ENCODE peak calls at places on chromosomes 7 and 10, in four cellular contexts. A is right lobe of liver, X is brain microvascular endothelial cell, M is fibroblast of villous mesenchyme. Q is an unnamed sample.

GRCh38 chr7:151687523-151688235 is 168.0 kb upstream of the RHEB start:
- DNase-seq in A (no peak), X (peak), M (peak), Q (no peak)

GRCh38 chr10:124651402-124651887 is 92.7 kb downstream of the FAM53B start:
- DNase-seq in A (no peak), X (no peak), M (no peak), Q (no peak)

GRCh38 chr10:88165849-88166271 is 302.4 kb downstream of the PTEN start:
- DNase-seq in A (no peak), X (no peak), M (no peak), Q (no peak)

GRCh38 chr10:83987216-83987615 is 152.1 kb upstream of the GHITM start:
- DNase-seq in A (no peak), X (no peak), M (no peak), Q (no peak)

GRCh38 chr10:132735341-132735775 is 50.6 kb downstream of the NKX6-2 start:
- DNase-seq in A (no peak), X (no peak), M (no peak), Q (no peak)

GRCh38 chr7:55273186-55273980 is 91.8 kb upstream of the LANCL2 start:
- DNase-seq in A (no peak), X (no peak), M (no peak), Q (no peak)

GRCh38 chr10:49766484-49766883 is 4.4 kb upstream of the OGDHL start:
- DNase-seq in A (no peak), X (no peak), M (no peak), Q (no peak)

GRCh38 chr10:114768394-114768786 is 53.2 kb upstream of the FHIP2A start:
- DNase-seq in A (no peak), X (no peak), M (no peak), Q (no peak)

GRCh38 chr10:120600871-120601644 is 144.0 kb downstream of the PLPP4 start:
- DNase-seq in A (no peak), X (no peak), M (peak), Q (peak)

GRCh38 chr10:17234541-17234940 is 6.5 kb downstream of the VIM start:
- DNase-seq in A (no peak), X (no peak), M (no peak), Q (no peak)

GRCh38 chr10:24579911-24580310 is 143.8 kb downstream of the ARHGAP21 start:
- DNase-seq in A (no peak), X (no peak), M (no peak), Q (no peak)

GRCh38 chr7:119969054-119969453 is 303.9 kb upstream of the KCND2 start:
- DNase-seq in A (no peak), X (no peak), M (no peak), Q (no peak)

GRCh38 chr7:100966542-100967291 is 2.6 kb upstream of the MUC12 start:
- DNase-seq in A (no peak), X (no peak), M (no peak), Q (no peak)

GRCh38 chr7:112225006-112225405 is 18.5 kb downstream of the ZNF277 start:
- DNase-seq in A (no peak), X (no peak), M (no peak), Q (no peak)

GRCh38 chr7:124255041-124255667 is 222.3 kb upstream of the TMEM229A start:
- DNase-seq in A (no peak), X (no peak), M (no peak), Q (no peak)

GRCh38 chr10:35909291-35909690 is 267.2 kb upstream of the FZD8 start:
- DNase-seq in A (no peak), X (no peak), M (no peak), Q (no peak)

GRCh38 chr10:104274762-104275721 is 6.1 kb downstream of the GSTO2 start:
- DNase-seq in A (peak), X (no peak), M (peak), Q (no peak)

GRCh38 chr10:74684462-74684861 is 141.9 kb upstream of the KAT6B start:
- DNase-seq in A (no peak), X (no peak), M (no peak), Q (no peak)

GRCh38 chr10:108632044-108632443 is 1291.3 kb downstream of the XPNPEP1 start:
- DNase-seq in A (no peak), X (no peak), M (no peak), Q (no peak)

GRCh38 chr7:133650067-133650466 is 397.2 kb downstream of the EXOC4 start:
- DNase-seq in A (no peak), X (no peak), M (peak), Q (no peak)

GRCh38 chr7:74012842-74013249 is 15.1 kb upstream of the ELN start:
- DNase-seq in A (no peak), X (peak), M (no peak), Q (peak)

GRCh38 chr7:77980087-77980713 is 181.6 kb downstream of the PHTF2 start:
- DNase-seq in A (no peak), X (no peak), M (no peak), Q (no peak)

GRCh38 chr7:40658731-40659130 is 523.9 kb downstream of the SUGCT start:
- DNase-seq in A (no peak), X (peak), M (no peak), Q (no peak)

GRCh38 chr10:114538544-114538906 is 119.5 kb downstream of the ABLIM1 start:
- DNase-seq in A (no peak), X (no peak), M (no peak), Q (no peak)

GRCh38 chr7:80815733-80816132 is 103.1 kb downstream of the SEMA3C start:
- DNase-seq in A (no peak), X (no peak), M (peak), Q (no peak)

GRCh38 chr10:2980791-2981360 is 86.5 kb upstream of the PFKP start:
- DNase-seq in A (no peak), X (peak), M (peak), Q (no peak)

GRCh38 chr10:131730771-131731497 is 169.9 kb upstream of the PPP2R2D start:
- DNase-seq in A (no peak), X (no peak), M (no peak), Q (no peak)

GRCh38 chr7:15015545-15016314 is 113.2 kb upstream of the DGKB start:
- DNase-seq in A (no peak), X (peak), M (peak), Q (peak)

GRCh38 chr7:142654398-142654797 is 94.9 kb upstream of the PRSS1 start:
- DNase-seq in A (no peak), X (no peak), M (no peak), Q (no peak)

GRCh38 chr10:11776080-11776479 is 33.9 kb downstream of the ECHDC3 start:
- DNase-seq in A (no peak), X (no peak), M (no peak), Q (no peak)

GRCh38 chr10:35412336-35412735 is 76.0 kb downstream of the CCNY start:
- DNase-seq in A (no peak), X (no peak), M (peak), Q (no peak)

GRCh38 chr7:123425246-123425645 is 109.1 kb downstream of the IQUB start:
- DNase-seq in A (no peak), X (no peak), M (no peak), Q (no peak)

GRCh38 chr7:17986826-17987225 is 40.8 kb downstream of the PRPS1L1 start:
- DNase-seq in A (no peak), X (peak), M (peak), Q (no peak)

GRCh38 chr10:77824893-77825292 is 101.7 kb downstream of the DLG5 start:
- DNase-seq in A (no peak), X (no peak), M (no peak), Q (no peak)

GRCh38 chr10:17793823-17794759 is 15.1 kb upstream of the MRC1 start:
- DNase-seq in A (no peak), X (no peak), M (no peak), Q (no peak)

GRCh38 chr7:131691454-131692130 is 135.2 kb upstream of the PODXL start:
- DNase-seq in A (no peak), X (no peak), M (no peak), Q (no peak)

GRCh38 chr7:157129200-157129599 is 9.5 kb upstream of the UBE3C start:
- DNase-seq in A (no peak), X (no peak), M (no peak), Q (no peak)
- TF ChIP-seq CTCF in A (no peak), X (no peak), M (no peak), Q (no peak)

DNA sequence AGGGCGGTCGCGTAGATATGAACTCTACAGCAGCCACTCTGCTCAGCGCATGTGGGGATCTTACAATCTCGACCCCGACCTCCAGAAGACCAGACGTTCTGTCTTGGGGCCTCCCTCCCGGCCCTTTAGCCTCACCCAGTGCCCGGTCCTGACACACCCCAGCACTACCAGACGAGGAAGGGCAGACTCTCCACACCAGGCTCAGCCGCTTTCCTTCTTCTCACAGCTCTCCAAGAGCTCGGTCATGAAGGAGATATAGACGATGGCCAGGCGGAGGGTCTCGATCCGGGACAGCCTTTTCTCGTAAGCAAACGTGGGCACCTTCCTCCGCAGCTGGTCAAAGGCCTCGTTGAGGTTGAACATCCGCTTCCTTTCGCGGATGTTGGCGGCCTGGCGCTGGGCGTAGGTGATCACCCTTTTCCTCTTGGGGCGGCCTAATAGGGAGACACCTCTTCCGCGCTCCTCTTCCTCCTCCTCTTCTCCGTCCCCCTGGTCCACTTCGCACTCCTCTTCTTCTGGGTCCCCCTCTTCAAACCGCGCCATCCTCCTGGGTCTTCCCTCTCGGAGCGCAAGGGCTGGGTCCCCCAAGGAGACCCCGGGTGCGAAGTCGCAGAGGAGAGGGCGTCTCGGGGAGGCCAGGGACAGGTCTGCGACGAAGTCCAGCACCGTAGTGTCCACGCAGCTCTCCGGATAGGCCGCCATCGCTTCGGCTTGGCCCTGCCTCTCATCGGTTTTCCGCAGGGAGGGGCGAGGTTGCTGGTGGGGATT is at the start of gene FERD3L:
- DNase-seq in A (no peak), X (no peak), M (no peak), Q (no peak)
- H3K4me3 ChIP-seq in A (no peak), X (peak), M (no peak), Q (no peak)

GRCh38 chr7:37449621-37450020 is 957 bp upstream of the ELMO1 start:
- DNase-seq in A (no peak), X (no peak), M (no peak), Q (no peak)

GRCh38 chr7:37448057-37448636 is 517 bp downstream of the ELMO1 start:
- DNase-seq in A (peak), X (no peak), M (no peak), Q (no peak)

GRCh38 chr7:37450035-37450434 is 1.4 kb upstream of the ELMO1 start:
- DNase-seq in A (no peak), X (no peak), M (no peak), Q (no peak)

GRCh38 chr7:37446371-37446770 is 2.3 kb downstream of the ELMO1 start:
- DNase-seq in A (no peak), X (no peak), M (no peak), Q (no peak)

GRCh38 chr7:37448637-37449331 is at the start of gene ELMO1:
- DNase-seq in A (peak), X (peak), M (peak), Q (peak)
- TF ChIP-seq CTCF in A (peak), X (peak), M (peak), Q (peak)

DNA sequence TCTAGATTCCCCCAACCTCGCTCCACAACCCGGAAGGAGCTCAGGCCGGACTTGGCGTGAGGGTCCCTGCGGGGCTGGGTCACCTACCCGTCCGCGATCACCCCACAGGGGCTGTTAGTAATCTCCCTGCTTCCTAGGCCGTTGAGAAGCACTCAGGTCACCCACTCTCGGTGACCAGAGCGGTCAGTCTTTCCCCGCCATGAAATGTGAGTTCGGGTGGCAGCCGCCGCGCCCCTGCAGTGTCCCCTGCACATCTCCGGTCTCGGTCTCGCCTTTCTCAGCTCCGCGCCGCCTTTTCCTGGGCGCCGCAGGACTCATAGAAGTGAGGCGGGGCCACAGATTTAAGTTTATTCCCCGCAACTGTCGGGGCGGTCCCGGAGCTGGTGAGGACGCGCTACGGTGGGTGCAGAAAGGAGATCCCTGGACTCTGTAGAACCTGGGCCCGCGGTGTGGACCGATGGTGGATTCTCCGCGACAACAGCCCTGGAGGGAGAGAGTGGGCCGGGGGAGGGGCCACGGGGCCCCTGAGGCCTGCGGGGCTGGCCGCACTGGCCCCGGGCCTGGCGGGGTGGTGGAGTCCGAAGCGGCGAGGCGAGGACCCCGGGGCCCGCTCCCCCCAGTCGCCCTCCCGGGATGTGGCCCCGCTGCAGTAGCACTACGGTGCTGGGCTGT is 4.5 kb downstream of the FEZF1 start:
- DNase-seq in A (no peak), X (no peak), M (no peak), Q (no peak)
- H3K4me3 ChIP-seq in A (no peak), X (no peak), M (no peak), Q (no peak)